ENCODE peak calls at places on chromosomes 13 and 19, in eight cellular contexts. E is cardiac fibroblast, X is GM13977, U is HL-60, F is lung, O is suprapubic skin, I is fibroblast of mammary gland, Q is dorsolateral prefrontal cortex. K is an unnamed sample.

GRCh38 chr13:40082644-40083043 is 427.2 kb downstream of the COG6 start:
- DNase-seq in Q (no peak), U (no peak), I (no peak), E (no peak), F (no peak), X (no peak), O (no peak), K (no peak)

GRCh38 chr19:55384576-55385235 is 614 bp upstream of the TMEM238 start:
- DNase-seq in Q (no peak), X (no peak), E (no peak), O (no peak), F (peak; percentile 46), U (no peak), I (no peak), K (no peak)

GRCh38 chr13:41621716-41622508 is 164.6 kb downstream of the RGCC start:
- DNase-seq in I (peak; percentile 58), U (no peak), Q (no peak), F (no peak), O (no peak), E (peak; percentile 48), X (no peak), K (no peak)

GRCh38 chr19:49014123-49014869 is 2.6 kb downstream of the LHB start:
- DNase-seq in I (peak; percentile 72), E (peak; percentile 42), U (no peak), O (no peak), F (no peak), Q (no peak), X (no peak), K (no peak)

GRCh38 chr13:113448545-113448884 is 4.8 kb downstream of the ADPRHL1 start:
- DNase-seq in X (no peak), I (no peak), U (no peak), Q (no peak), F (no peak), O (no peak), E (no peak), K (no peak)

GRCh38 chr19:29671393-29672076 is 6.3 kb downstream of the PLEKHF1 start:
- DNase-seq in X (peak; percentile 84), I (peak; percentile 66), E (peak; percentile 77), O (no peak), Q (no peak), F (peak; percentile 54), U (peak; percentile 52), K (peak; percentile 21)

GRCh38 chr13:45341799-45342584 is 1.0 kb upstream of the TPT1 start:
- DNase-seq in U (no peak), O (peak; percentile 84), X (peak; percentile 26), E (peak; percentile 82), Q (no peak), F (peak; percentile 58), I (peak; percentile 83), K (no peak)

GRCh38 chr19:1955171-1956142 is 14.5 kb downstream of the CSNK1G2 start:
- DNase-seq in Q (no peak), O (no peak), U (no peak), I (no peak), E (no peak), X (no peak), F (no peak), K (no peak)

GRCh38 chr13:60267498-60268202 is 103.9 kb upstream of the DIAPH3 start:
- DNase-seq in Q (no peak), O (no peak), I (no peak), U (no peak), X (no peak), E (peak; percentile 3), F (no peak), K (no peak)

GRCh38 chr13:20127563-20128458 is 33.0 kb downstream of the GJA3 start:
- DNase-seq in E (peak; percentile 53), F (peak; percentile 74), I (peak; percentile 40), O (peak; percentile 73), X (peak; percentile 68), U (peak; percentile 53), Q (peak; percentile 58), K (peak; percentile 26)

GRCh38 chr13:27293051-27293691 is 22.5 kb downstream of the RASL11A start:
- DNase-seq in U (no peak), O (no peak), Q (no peak), X (no peak), F (no peak), I (no peak), E (no peak), K (no peak)

GRCh38 chr19:45355402-45355801 is 14.9 kb downstream of the KLC3 start:
- DNase-seq in U (no peak), O (no peak), E (no peak), I (no peak), Q (no peak), F (no peak), X (no peak), K (no peak)

GRCh38 chr19:48397636-48398328 is 4.3 kb downstream of the GRIN2D start:
- DNase-seq in F (no peak), Q (no peak), O (no peak), I (no peak), E (peak; percentile 28), X (no peak), U (no peak), K (no peak)

GRCh38 chr19:48713041-48713863 is 6.3 kb downstream of the MAMSTR start:
- DNase-seq in U (no peak), X (no peak), Q (no peak), I (no peak), E (peak; percentile 19), O (no peak), F (no peak), K (no peak)

GRCh38 chr19:35458821-35459391 is 10.8 kb downstream of the FFAR2 start:
- DNase-seq in O (no peak), I (no peak), U (peak; percentile 64), X (no peak), E (no peak), F (no peak), Q (no peak), K (no peak)

GRCh38 chr19:10643166-10643967 is 10.8 kb upstream of the ILF3 start:
- DNase-seq in Q (no peak), U (no peak), F (no peak), I (no peak), E (no peak), O (no peak), X (no peak), K (no peak)

GRCh38 chr13:64529874-64530485 is 2700.2 kb downstream of the PCDH9 start:
- DNase-seq in X (peak; percentile 7), I (peak; percentile 14), O (no peak), Q (no peak), E (peak; percentile 48), F (no peak), U (no peak), K (no peak)
- TF ChIP-seq CTCF in X (peak; percentile 54), I (peak; percentile 62), O (peak; percentile 15), Q (peak; percentile 61), E (peak; percentile 68), F (no peak), U (peak; percentile 8), K (no peak)

GRCh38 chr13:109998808-109999528 is 212.6 kb upstream of the IRS2 start:
- DNase-seq in I (peak; percentile 79), O (no peak), E (peak; percentile 87), X (no peak), U (no peak), Q (no peak), F (no peak), K (no peak)
- TF ChIP-seq CTCF in I (no peak), O (no peak), E (no peak), X (no peak), U (no peak), Q (no peak), F (no peak), K (no peak)

GRCh38 chr13:91347996-91348905 is 764 bp downstream of the MIR17HG start:
- DNase-seq in E (peak; percentile 22), X (peak; percentile 87), O (peak; percentile 72), I (no peak), U (peak; percentile 18), F (peak; percentile 38), Q (peak; percentile 53), K (peak; percentile 25)
- TF ChIP-seq CTCF in E (no peak), X (peak; percentile 34), O (no peak), I (no peak), U (no peak), F (no peak), Q (no peak), K (no peak)

DNA sequence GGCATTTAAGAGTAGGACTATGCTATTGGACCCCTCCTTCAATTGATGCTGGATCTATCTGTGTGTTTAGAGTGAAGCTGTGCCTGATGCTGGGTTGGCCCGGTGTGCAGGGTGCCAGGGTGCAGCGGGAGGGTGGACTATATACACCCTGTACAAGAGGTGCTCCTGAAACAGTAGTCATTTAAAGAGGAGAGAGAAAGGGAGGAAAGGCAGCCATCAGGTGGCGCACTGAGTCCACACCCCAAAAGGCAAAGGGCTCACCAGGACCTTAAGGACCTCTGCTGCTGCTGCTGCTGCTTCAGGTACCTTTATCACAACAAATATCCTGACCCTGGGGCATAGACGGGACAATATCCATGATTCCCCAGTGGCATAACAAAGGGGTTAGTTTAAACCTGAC is 39.4 kb downstream of the ZNF136 start:
- DNase-seq in I (no peak), O (no peak), F (no peak), U (no peak), Q (no peak), E (peak; percentile 24), X (no peak), K (no peak)
- TF ChIP-seq CTCF in I (no peak), O (peak; percentile 24), F (peak; percentile 13), U (no peak), Q (no peak), E (peak; percentile 7), X (peak; percentile 48), K (no peak)

DNA sequence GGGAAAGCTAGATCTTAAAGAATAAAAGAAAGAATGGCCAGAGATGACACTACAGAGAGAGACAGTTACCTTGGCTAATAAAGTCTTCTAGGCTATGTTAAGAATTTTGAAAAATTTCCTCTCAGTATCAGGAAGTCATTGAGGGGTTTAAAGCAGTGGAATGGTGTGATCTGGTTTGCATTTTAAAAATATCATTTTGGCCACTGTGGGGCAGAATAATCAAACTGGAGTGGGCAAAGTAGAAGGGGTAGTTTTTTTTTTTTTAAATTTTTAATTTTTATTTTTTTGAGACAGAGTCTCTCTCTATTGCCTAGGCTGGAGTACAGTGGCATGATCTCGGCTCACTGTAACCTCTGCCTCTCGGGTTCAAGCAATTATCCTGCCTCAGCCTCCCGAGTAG is 4.4 kb upstream of the CNMD start:
- DNase-seq in E (no peak), X (no peak), I (no peak), U (no peak), Q (no peak), O (no peak), F (no peak), K (no peak)
- TF ChIP-seq CTCF in E (no peak), X (peak; percentile 10), I (no peak), U (no peak), Q (peak; percentile 41), O (no peak), F (no peak), K (no peak)

K was measured in omental fat pad.